ENCODE peak calls at places on chromosomes 3 and 15, in ten cellular contexts. J is AG09309; W is SW 1271; B is mesenteric fat pad; F is SK-MEL-5; V is nucleus accumbens; Y is activated naive CD4-positive, alpha-beta T cell treated with Interleukin-2 at 50 U/mL for 16 hours; K is posterior cingulate gyrus; U is astrocyte; Q is T-helper 1 cell. Z is an unnamed sample.

GRCh38 chr3:196518999-196519737 is 4.0 kb upstream of the SMCO1 start:
- DNase-seq in J (no peak), W (peak; percentile 25), B (peak; percentile 35), F (peak; percentile 87), V (no peak), Y (peak; percentile 68), K (no peak), U (peak; percentile 25), Q (peak; percentile 50), Z (no peak)

GRCh38 chr15:74185949-74186348 is 12.4 kb downstream of the ISLR start:
- DNase-seq in J (no peak), W (no peak), B (no peak), F (no peak), V (no peak), Y (no peak), K (peak; percentile 50), U (no peak), Q (no peak), Z (no peak)

GRCh38 chr15:96416934-96417759 is 86.6 kb downstream of the NR2F2 start:
- DNase-seq in J (no peak), W (no peak), B (no peak), F (no peak), V (no peak), Y (no peak), K (no peak), U (no peak), Q (no peak), Z (no peak)

GRCh38 chr3:193620650-193621049 is 27.6 kb downstream of the OPA1 start:
- DNase-seq in J (no peak), W (no peak), B (no peak), F (peak; percentile 47), V (no peak), Y (no peak), K (no peak), U (peak; percentile 30), Q (peak; percentile 76), Z (no peak)

GRCh38 chr15:31974855-31975421 is 55.4 kb upstream of the CHRNA7 start:
- DNase-seq in J (no peak), W (peak; percentile 6), B (no peak), F (peak; percentile 70), V (no peak), Y (peak; percentile 15), K (peak; percentile 86), U (no peak), Q (peak; percentile 9), Z (no peak)

GRCh38 chr3:141981084-141981483 is 104.6 kb downstream of the ATP1B3 start:
- DNase-seq in J (no peak), W (no peak), B (no peak), F (no peak), V (no peak), Y (no peak), K (no peak), U (no peak), Q (no peak), Z (no peak)

GRCh38 chr3:29731050-29731449 is 450.2 kb downstream of the RBMS3 start:
- DNase-seq in J (no peak), W (no peak), B (no peak), F (no peak), V (no peak), Y (no peak), K (no peak), U (no peak), Q (no peak), Z (no peak)

GRCh38 chr3:32340039-32340438 is 51.6 kb upstream of the CMTM7 start:
- DNase-seq in J (no peak), W (peak; percentile 59), B (no peak), F (peak; percentile 74), V (no peak), Y (peak; percentile 8), K (no peak), U (peak; percentile 34), Q (peak; percentile 53), Z (peak; percentile 12)

GRCh38 chr3:29410200-29410599 is 129.3 kb downstream of the RBMS3 start:
- DNase-seq in J (no peak), W (no peak), B (no peak), F (no peak), V (no peak), Y (no peak), K (no peak), U (no peak), Q (no peak), Z (no peak)

GRCh38 chr15:34049096-34049495 is 10.1 kb upstream of the AVEN start:
- DNase-seq in J (peak; percentile 46), W (no peak), B (no peak), F (no peak), V (no peak), Y (no peak), K (no peak), U (peak; percentile 87), Q (no peak), Z (no peak)

GRCh38 chr3:142315083-142315482 is 89.7 kb upstream of the GK5 start:
- DNase-seq in J (peak; percentile 59), W (no peak), B (no peak), F (no peak), V (no peak), Y (no peak), K (no peak), U (peak; percentile 73), Q (no peak), Z (peak; percentile 21)

GRCh38 chr3:151798476-151798875 is 15.4 kb upstream of the AADAC start:
- DNase-seq in J (no peak), W (no peak), B (no peak), F (no peak), V (no peak), Y (no peak), K (no peak), U (peak; percentile 21), Q (no peak), Z (no peak)

GRCh38 chr15:41284425-41285177 is 47.8 kb downstream of the OIP5 start:
- DNase-seq in J (no peak), W (peak; percentile 6), B (no peak), F (peak; percentile 30), V (peak; percentile 50), Y (no peak), K (no peak), U (no peak), Q (peak; percentile 74), Z (no peak)

GRCh38 chr15:69663982-69664381 is 211.4 kb downstream of the RPLP1 start:
- DNase-seq in J (no peak), W (no peak), B (peak; percentile 11), F (no peak), V (no peak), Y (no peak), K (no peak), U (no peak), Q (no peak), Z (no peak)

GRCh38 chr3:94293793-94294195 is 230.9 kb downstream of the NSUN3 start:
- DNase-seq in J (no peak), W (no peak), B (no peak), F (no peak), V (no peak), Y (no peak), K (no peak), U (peak; percentile 3), Q (no peak), Z (no peak)

GRCh38 chr15:68380456-68380855 is 51.5 kb downstream of the ITGA11 start:
- DNase-seq in J (no peak), W (no peak), B (peak; percentile 65), F (no peak), V (no peak), Y (no peak), K (no peak), U (no peak), Q (no peak), Z (no peak)

GRCh38 chr3:194936659-194937058 is 251.0 kb downstream of the FAM43A start:
- DNase-seq in J (no peak), W (no peak), B (no peak), F (no peak), V (no peak), Y (no peak), K (no peak), U (no peak), Q (no peak), Z (no peak)

GRCh38 chr3:46844397-46844796 is 18.8 kb downstream of the MYL3 start:
- DNase-seq in J (no peak), W (no peak), B (no peak), F (no peak), V (no peak), Y (no peak), K (no peak), U (no peak), Q (no peak), Z (no peak)

GRCh38 chr3:14413381-14414071 is 11.1 kb downstream of the SLC6A6 start:
- DNase-seq in J (no peak), W (no peak), B (no peak), F (no peak), V (no peak), Y (no peak), K (no peak), U (no peak), Q (no peak), Z (no peak)

GRCh38 chr3:41581700-41582099 is 380.2 kb downstream of the ULK4 start:
- DNase-seq in J (no peak), W (no peak), B (no peak), F (no peak), V (no peak), Y (no peak), K (no peak), U (no peak), Q (no peak), Z (no peak)

GRCh38 chr15:93189562-93189961 is 100.6 kb upstream of the RGMA start:
- DNase-seq in J (no peak), W (no peak), B (no peak), F (no peak), V (no peak), Y (no peak), K (no peak), U (no peak), Q (no peak), Z (no peak)

GRCh38 chr3:72766866-72767265 is 81.4 kb downstream of the SHQ1 start:
- DNase-seq in J (no peak), W (no peak), B (no peak), F (no peak), V (no peak), Y (no peak), K (no peak), U (no peak), Q (no peak), Z (no peak)

GRCh38 chr15:48358229-48358641 is 27.0 kb downstream of the DUT start:
- DNase-seq in J (no peak), W (peak; percentile 25), B (no peak), F (peak; percentile 59), V (no peak), Y (no peak), K (no peak), U (peak; percentile 36), Q (no peak), Z (peak; percentile 55)

GRCh38 chr15:66233487-66234415 is 19.8 kb downstream of the MEGF11 start:
- DNase-seq in J (peak; percentile 3), W (no peak), B (no peak), F (peak; percentile 66), V (no peak), Y (no peak), K (no peak), U (no peak), Q (no peak), Z (no peak)

GRCh38 chr3:183586477-183586876 is 31.0 kb upstream of the KLHL6 start:
- DNase-seq in J (no peak), W (no peak), B (no peak), F (no peak), V (no peak), Y (peak; percentile 7), K (no peak), U (no peak), Q (peak; percentile 55), Z (no peak)

GRCh38 chr15:61081028-61081322 is 148.1 kb downstream of the RORA start:
- DNase-seq in J (no peak), W (no peak), B (no peak), F (no peak), V (no peak), Y (no peak), K (no peak), U (no peak), Q (no peak), Z (no peak)

GRCh38 chr3:68699541-68699940 is 232.8 kb downstream of the TAFA4 start:
- DNase-seq in J (no peak), W (no peak), B (no peak), F (no peak), V (no peak), Y (no peak), K (no peak), U (no peak), Q (no peak), Z (no peak)

GRCh38 chr3:41683666-41684350 is 278.1 kb downstream of the ULK4 start:
- DNase-seq in J (peak; percentile 74), W (no peak), B (no peak), F (peak; percentile 11), V (no peak), Y (no peak), K (no peak), U (peak; percentile 82), Q (no peak), Z (no peak)